ENCODE peak calls at places on chromosome 9, in five cellular contexts. Q, L, N, O and H are unnamed samples.

GRCh38 chr9:128280084-128280622 is 4.1 kb downstream of the SWI5 start:
- DNase-seq in Q (no peak), L (no peak), N (no peak), O (no peak), H (no peak)

GRCh38 chr9:130197888-130198287 is 25.7 kb downstream of the NCS1 start:
- DNase-seq in Q (no peak), L (no peak), N (no peak), O (no peak), H (no peak)

GRCh38 chr9:128191406-128192046 is at the start of gene CIZ1:
- DNase-seq in Q (peak), L (peak), N (peak), O (peak), H (peak)

GRCh38 chr9:91530829-91531228 is 107.2 kb upstream of the NFIL3 start:
- DNase-seq in Q (no peak), L (no peak), N (no peak), O (no peak), H (no peak)

GRCh38 chr9:42852133-42852532 is 668.7 kb downstream of the SPATA31A6 start:
- DNase-seq in Q (peak), L (no peak), N (no peak), O (peak), H (peak)

GRCh38 chr9:99340281-99340680 is 118.2 kb downstream of the SEC61B start:
- DNase-seq in Q (no peak), L (no peak), N (no peak), O (no peak), H (no peak)

GRCh38 chr9:105006514-105006913 is 78.6 kb upstream of the ABCA1 start:
- DNase-seq in Q (no peak), L (no peak), N (no peak), O (no peak), H (no peak)

GRCh38 chr9:82581516-82581915 is 481.4 kb downstream of the RASEF start:
- DNase-seq in Q (no peak), L (no peak), N (no peak), O (no peak), H (no peak)

GRCh38 chr9:10045598-10045997 is 567.2 kb downstream of the PTPRD start:
- DNase-seq in Q (no peak), L (no peak), N (no peak), O (no peak), H (no peak)

GRCh38 chr9:87886210-87887150 is 3.8 kb downstream of the SPATA31E1 start:
- DNase-seq in Q (no peak), L (no peak), N (no peak), O (no peak), H (no peak)

GRCh38 chr9:82903503-82903902 is 159.4 kb downstream of the RASEF start:
- DNase-seq in Q (no peak), L (no peak), N (no peak), O (no peak), H (no peak)

GRCh38 chr9:16247188-16247875 is 623.1 kb downstream of the BNC2 start:
- DNase-seq in Q (no peak), L (no peak), N (peak), O (no peak), H (no peak)

GRCh38 chr9:5510360-5510931 is at the start of gene PDCD1LG2:
- DNase-seq in Q (no peak), L (no peak), N (peak), O (no peak), H (no peak)

GRCh38 chr9:134211811-134212460 is 47.6 kb upstream of the RNU6ATAC start:
- DNase-seq in Q (no peak), L (no peak), N (no peak), O (no peak), H (no peak)

GRCh38 chr9:98146101-98146991 is 27.3 kb upstream of the TRIM14 start:
- DNase-seq in Q (no peak), L (no peak), N (no peak), O (peak), H (no peak)

GRCh38 chr9:38172601-38173000 is 103.6 kb upstream of the SHB start:
- DNase-seq in Q (peak), L (no peak), N (no peak), O (no peak), H (no peak)

GRCh38 chr9:105257767-105258166 is 13.3 kb downstream of the SLC44A1 start:
- DNase-seq in Q (no peak), L (no peak), N (no peak), O (no peak), H (no peak)

GRCh38 chr9:134486127-134486995 is 155.2 kb upstream of the COL5A1 start:
- DNase-seq in Q (peak), L (no peak), N (no peak), O (no peak), H (no peak)

GRCh38 chr9:94800424-94801117 is 74.1 kb downstream of the AOPEP start:
- DNase-seq in Q (no peak), L (no peak), N (no peak), O (no peak), H (no peak)

GRCh38 chr9:72363908-72364678 is 915 bp downstream of the ZFAND5 start:
- DNase-seq in Q (peak), L (peak), N (peak), O (peak), H (peak)

GRCh38 chr9:136016221-136016881 is 55.2 kb upstream of the UBAC1 start:
- DNase-seq in Q (no peak), L (no peak), N (no peak), O (no peak), H (no peak)

GRCh38 chr9:136339173-136339957 is 12.0 kb downstream of the GPSM1 start:
- DNase-seq in Q (peak), L (peak), N (peak), O (peak), H (peak)

GRCh38 chr9:2289234-2289755 is 274.1 kb downstream of the SMARCA2 start:
- DNase-seq in Q (no peak), L (no peak), N (no peak), O (no peak), H (no peak)